ENCODE peak calls at places on chromosomes 1 and 21, in nine cellular contexts. M, W, H, R, Y, Z, N, Q and X are unnamed samples.

GRCh38 chr21:46220847-46221246 is 7.7 kb downstream of the LSS start:
- DNase-seq in H (no peak), Z (no peak), R (no peak), M (no peak), Q (no peak), Y (no peak), N (no peak), W (no peak), X (no peak)

GRCh38 chr1:79293611-79294010 is 287.1 kb upstream of the ADGRL4 start:
- DNase-seq in R (no peak), Z (no peak), N (no peak), M (no peak), Q (peak; percentile 31), H (no peak), Y (no peak), W (no peak), X (no peak)

GRCh38 chr21:25929859-25930520 is 195.2 kb downstream of the GABPA start:
- DNase-seq in Z (no peak), Y (no peak), H (peak; percentile 33), M (peak; percentile 18), W (peak; percentile 35), Q (peak; percentile 64), R (peak; percentile 50), N (no peak), X (no peak)

GRCh38 chr1:225735252-225736149 is 42.1 kb upstream of the SRP9 start:
- DNase-seq in H (peak; percentile 87), Y (no peak), R (peak; percentile 85), M (peak; percentile 23), Q (peak; percentile 97), N (peak; percentile 68), W (peak; percentile 82), Z (peak; percentile 66), X (peak; percentile 77)

GRCh38 chr1:157095091-157095490 is 4.5 kb downstream of the ETV3L start:
- DNase-seq in M (no peak), Y (no peak), W (no peak), R (no peak), N (no peak), Q (no peak), H (no peak), Z (no peak), X (no peak)

GRCh38 chr1:168114845-168115244 is 21.9 kb downstream of the GPR161 start:
- DNase-seq in Q (no peak), W (no peak), H (no peak), N (no peak), Y (no peak), R (no peak), Z (no peak), M (no peak), X (no peak)

GRCh38 chr1:214842856-214843255 is 239.7 kb upstream of the KCNK2 start:
- DNase-seq in W (no peak), Z (no peak), M (no peak), Y (no peak), H (no peak), R (no peak), Q (no peak), N (no peak), X (no peak)

GRCh38 chr1:34113362-34113761 is 51.7 kb downstream of the CSMD2 start:
- DNase-seq in Y (peak; percentile 69), R (no peak), Z (no peak), Q (no peak), N (no peak), M (peak; percentile 68), W (no peak), H (no peak), X (no peak)

GRCh38 chr1:46801323-46802055 is 2.6 kb downstream of the CYP4B1 start:
- DNase-seq in M (no peak), R (no peak), H (no peak), Y (no peak), W (no peak), Z (no peak), N (no peak), Q (no peak), X (no peak)

GRCh38 chr1:93000291-93000690 is 39.0 kb upstream of the DIPK1A start:
- DNase-seq in Y (no peak), N (no peak), W (no peak), Q (no peak), H (no peak), R (no peak), Z (no peak), M (peak; percentile 39), X (no peak)

GRCh38 chr1:15116966-15117365 is 36.6 kb upstream of the TMEM51 start:
- DNase-seq in Q (no peak), Z (no peak), M (no peak), W (no peak), Y (no peak), H (no peak), R (no peak), N (no peak), X (no peak)

GRCh38 chr1:165129568-165130164 is 226.8 kb downstream of the LMX1A start:
- DNase-seq in H (peak; percentile 32), R (peak; percentile 71), Y (peak; percentile 81), Z (peak; percentile 35), Q (peak; percentile 55), M (peak; percentile 93), N (peak; percentile 38), W (peak; percentile 24), X (no peak)

GRCh38 chr1:183234660-183235476 is 48.8 kb downstream of the LAMC2 start:
- DNase-seq in N (peak; percentile 56), H (peak; percentile 79), Y (no peak), W (peak; percentile 90), R (peak; percentile 79), M (peak; percentile 85), Q (peak; percentile 99), Z (peak; percentile 34), X (peak; percentile 45)

GRCh38 chr1:51624851-51625250 is 8.0 kb downstream of the OSBPL9 start:
- DNase-seq in W (no peak), N (no peak), M (no peak), Q (no peak), Z (no peak), Y (no peak), H (no peak), R (no peak), X (no peak)

GRCh38 chr1:46690931-46691411 is 19.3 kb downstream of the TEX38 start:
- DNase-seq in H (no peak), N (no peak), Y (no peak), Q (no peak), M (peak; percentile 7), R (no peak), Z (no peak), W (no peak), X (no peak)

GRCh38 chr1:38578444-38578951 is 281.1 kb downstream of the RRAGC start:
- DNase-seq in H (no peak), Z (no peak), N (no peak), Y (no peak), Q (no peak), W (no peak), R (no peak), M (peak; percentile 59), X (no peak)

GRCh38 chr1:160954158-160955104 is at the start of gene ITLN2:
- DNase-seq in W (no peak), M (peak; percentile 78), N (no peak), R (no peak), Z (no peak), H (no peak), Q (peak; percentile 47), Y (peak; percentile 74), X (no peak)

GRCh38 chr21:45974073-45975016 is 7.2 kb upstream of the COL6A1 start:
- DNase-seq in Q (peak; percentile 28), W (peak; percentile 69), Y (no peak), Z (peak; percentile 67), R (peak; percentile 80), M (peak; percentile 70), N (peak; percentile 70), H (peak; percentile 80), X (peak; percentile 87)

GRCh38 chr1:23470282-23471070 is 13.5 kb downstream of the ASAP3 start:
- DNase-seq in H (peak; percentile 88), N (peak; percentile 62), M (no peak), Y (no peak), Q (peak; percentile 63), R (peak; percentile 82), W (peak; percentile 68), Z (peak; percentile 71), X (no peak)

GRCh38 chr1:54837002-54837853 is 36.1 kb upstream of the TTC22 start:
- DNase-seq in N (no peak), M (no peak), H (no peak), Y (no peak), W (no peak), R (no peak), Q (no peak), Z (no peak), X (no peak)

DNA sequence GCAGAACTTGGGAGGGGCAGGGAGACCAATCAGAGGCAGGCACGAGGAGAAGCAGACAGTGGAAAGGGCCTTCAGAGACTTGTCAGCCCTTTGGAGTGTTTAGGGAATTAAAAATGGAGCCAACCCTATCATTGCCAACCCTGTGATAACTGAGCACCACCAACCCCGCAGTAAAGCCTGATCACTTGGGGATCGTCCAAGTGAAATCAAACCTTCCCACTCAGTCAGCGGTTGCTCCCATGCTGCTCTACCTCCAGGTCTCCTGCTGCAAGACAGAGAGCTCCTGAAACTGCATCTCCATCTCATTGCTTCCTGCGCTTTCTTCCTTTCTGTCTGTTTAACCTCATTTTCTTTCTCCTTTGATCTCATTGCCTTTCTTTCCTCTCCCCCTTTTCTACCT is 4.8 kb upstream of the ACKR1 start:
- DNase-seq in H (no peak), R (no peak), M (no peak), Q (no peak), W (no peak), N (no peak), Z (no peak), Y (no peak), X (no peak)
- H3K4me1 ChIP-seq in H (no peaks in the 10 kb centered on the region), R (no peaks in the 10 kb centered on the region), M (no peaks in the 10 kb centered on the region), Q (no peaks in the 10 kb centered on the region), W (no peaks in the 10 kb centered on the region), N (no peaks in the 10 kb centered on the region), Z (no peaks in the 10 kb centered on the region), Y (no peaks in the 10 kb centered on the region), X (no peaks in the 10 kb centered on the region)

GRCh38 chr1:247096112-247096511 is 8.0 kb downstream of the ZNF669 start:
- DNase-seq in M (no peak), W (no peak), Z (no peak), H (no peak), N (no peak), Q (no peak), Y (no peak), R (no peak), X (no peak)
- H3K9me3 ChIP-seq in M (peaks cover 6% of the 10 kb centered on the region), W (no peaks in the 10 kb centered on the region), Z (peaks cover 2% of the 10 kb centered on the region), H (no peaks in the 10 kb centered on the region), N (peaks cover 75% of the 10 kb centered on the region), Q (peaks cover 37% of the 10 kb centered on the region), Y (peaks cover 10% of the 10 kb centered on the region), R (peaks cover 25% of the 10 kb centered on the region), X (peaks cover 5% of the 10 kb centered on the region)

GRCh38 chr1:204711103-204711946 is 25.8 kb upstream of the LRRN2 start:
- DNase-seq in N (no peak), Q (no peak), Y (no peak), R (no peak), M (no peak), H (no peak), W (no peak), Z (no peak), X (no peak)
- H3K4me1 ChIP-seq in N (peaks cover 15% of the 10 kb centered on the region), Q (peaks cover 13% of the 10 kb centered on the region), Y (peaks cover 44% of the 10 kb centered on the region), R (no peaks in the 10 kb centered on the region), M (peaks cover 56% of the 10 kb centered on the region), H (no peaks in the 10 kb centered on the region), W (no peaks in the 10 kb centered on the region), Z (peaks cover 16% of the 10 kb centered on the region), X (no peaks in the 10 kb centered on the region)

DNA sequence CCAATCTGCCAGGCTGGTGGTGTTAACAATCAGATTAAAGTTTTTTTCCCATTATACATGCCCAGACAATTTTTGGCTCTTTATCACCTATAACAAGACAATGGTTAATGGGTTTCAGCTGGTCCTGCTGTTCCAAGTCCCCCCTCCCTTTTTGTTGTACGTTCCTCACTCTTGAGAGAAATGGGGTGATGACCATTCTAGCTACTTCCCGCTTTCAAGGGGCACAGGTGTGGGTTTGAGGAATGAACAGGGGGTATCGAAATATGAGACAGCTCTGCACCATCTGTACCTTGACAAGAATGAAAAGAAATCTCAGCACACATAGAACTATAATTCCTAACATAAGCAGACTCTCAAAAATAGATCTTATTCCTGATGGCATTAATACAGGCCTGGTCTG is 326.8 kb downstream of the PTPRU start:
- DNase-seq in R (no peak), N (no peak), H (no peak), W (no peak), Z (no peak), M (no peak), Y (no peak), Q (no peak), X (no peak)
- H3K9me3 ChIP-seq in R (peaks cover 24% of the 10 kb centered on the region), N (peaks cover 59% of the 10 kb centered on the region), H (peaks cover 9% of the 10 kb centered on the region), W (no peaks in the 10 kb centered on the region), Z (peaks cover 35% of the 10 kb centered on the region), M (peaks cover 7% of the 10 kb centered on the region), Y (peaks cover 28% of the 10 kb centered on the region), Q (peaks cover 16% of the 10 kb centered on the region), X (peaks cover 19% of the 10 kb centered on the region)